ENCODE peak calls at places on chromosomes 6 and 20, in ten cellular contexts. H is NCI-H2081; U is head of caudate nucleus; J is stimulated activated CD8-positive, alpha-beta memory T cell treated with anti-CD3 and anti-CD28 coated beads, Interleukin-4, amount 100 ng/mL, for 24 hours; Z is Kasumi-1; X is GM23338; S is neuronal stem cell; I is HepG2; P is B cell; F is iris pigment epithelial cell. T is an unnamed sample.

GRCh38 chr6:170203212-170203611 is 87.7 kb downstream of the DLL1 start:
- DNase-seq in U (no peak), I (no peak), P (no peak), J (no peak), S (no peak), X (no peak), F (no peak), H (no peak), Z (no peak), T (no peak)

GRCh38 chr20:43409041-43409913 is 48.4 kb upstream of the SRSF6 start:
- DNase-seq in U (no peak), Z (peak; percentile 51), J (no peak), X (peak; percentile 57), S (peak; percentile 38), I (peak; percentile 50), P (no peak), H (peak; percentile 15), F (peak; percentile 36), T (no peak)

GRCh38 chr6:42889815-42890214 is 10.4 kb downstream of the RPL7L1 start:
- DNase-seq in U (no peak), H (peak; percentile 21), F (no peak), S (no peak), J (no peak), Z (no peak), I (no peak), P (no peak), X (peak; percentile 41), T (peak; percentile 15)

GRCh38 chr6:52590634-52590985 is 13.8 kb upstream of the TRAM2 start:
- DNase-seq in S (no peak), P (no peak), Z (no peak), X (no peak), I (peak; percentile 52), F (peak; percentile 77), U (no peak), H (no peak), J (no peak), T (no peak)

GRCh38 chr6:122947355-122947754 is 48.7 kb upstream of the CLVS2 start:
- DNase-seq in H (peak; percentile 2), F (peak; percentile 9), S (peak; percentile 11), I (no peak), X (peak; percentile 81), Z (peak; percentile 72), J (no peak), P (no peak), U (peak; percentile 21), T (no peak)

GRCh38 chr20:33561981-33562601 is 72.2 kb downstream of the CBFA2T2 start:
- DNase-seq in J (no peak), I (peak; percentile 93), S (no peak), P (no peak), U (peak; percentile 32), Z (no peak), F (peak; percentile 91), H (peak; percentile 99), X (peak; percentile 52), T (no peak)

GRCh38 chr6:95784019-95784418 is 206.7 kb downstream of the MANEA start:
- DNase-seq in H (no peak), F (no peak), I (no peak), X (no peak), J (no peak), P (no peak), U (no peak), S (no peak), Z (no peak), T (no peak)

GRCh38 chr20:1203630-1204029 is 376 bp downstream of the C20orf202 start:
- DNase-seq in S (no peak), I (no peak), Z (no peak), U (no peak), P (no peak), X (no peak), J (no peak), F (no peak), H (no peak), T (no peak)

GRCh38 chr6:154653385-154653784 is 79.8 kb upstream of the SCAF8 start:
- DNase-seq in S (no peak), X (no peak), F (peak; percentile 14), U (no peak), Z (no peak), J (no peak), I (no peak), H (no peak), P (no peak), T (no peak)

GRCh38 chr20:37956099-37956498 is 53.2 kb downstream of the VSTM2L start:
- DNase-seq in Z (no peak), X (no peak), J (no peak), P (no peak), U (no peak), F (peak; percentile 18), S (no peak), H (peak; percentile 60), I (no peak), T (no peak)

GRCh38 chr6:166526937-166527336 is 59.5 kb downstream of the RAMACL start:
- DNase-seq in H (no peak), I (no peak), F (no peak), X (no peak), P (no peak), Z (no peak), U (no peak), S (no peak), J (no peak), T (no peak)

GRCh38 chr6:25061289-25061945 is 125.7 kb upstream of the RIPOR2 start:
- DNase-seq in F (peak; percentile 25), X (peak; percentile 60), I (no peak), H (no peak), S (peak; percentile 6), Z (no peak), U (no peak), J (no peak), P (no peak), T (no peak)

GRCh38 chr20:49909499-49910339 is 5.6 kb downstream of the SPATA2 start:
- DNase-seq in J (no peak), H (no peak), Z (peak; percentile 42), U (peak; percentile 70), X (peak; percentile 59), I (peak; percentile 52), F (no peak), S (no peak), P (no peak), T (no peak)

GRCh38 chr6:85966859-85967258 is 324.2 kb upstream of the SYNCRIP start:
- DNase-seq in F (no peak), X (no peak), H (no peak), I (no peak), S (no peak), U (no peak), P (no peak), Z (no peak), J (no peak), T (no peak)

GRCh38 chr6:110270166-110270565 is 88.0 kb downstream of the METTL24 start:
- DNase-seq in I (no peak), F (no peak), H (no peak), S (peak; percentile 48), Z (no peak), X (peak; percentile 74), J (no peak), U (no peak), P (no peak), T (no peak)

GRCh38 chr6:105981888-105982358 is 104.2 kb upstream of the PRDM1 start:
- DNase-seq in X (no peak), F (no peak), P (no peak), I (no peak), U (no peak), Z (no peak), H (no peak), S (no peak), J (no peak), T (no peak)

GRCh38 chr20:40945754-40946451 is 82.7 kb upstream of the TOP1 start:
- DNase-seq in X (peak; percentile 86), J (no peak), P (no peak), U (peak; percentile 74), F (peak; percentile 69), I (peak; percentile 72), S (peak; percentile 65), H (peak; percentile 23), Z (peak; percentile 82), T (no peak)

GRCh38 chr6:40489798-40490197 is 97.4 kb downstream of the LRFN2 start:
- DNase-seq in U (no peak), I (no peak), F (no peak), J (no peak), Z (no peak), X (no peak), P (no peak), S (no peak), H (no peak), T (no peak)

GRCh38 chr6:105593056-105593455 is 190.2 kb upstream of the PREP start:
- DNase-seq in H (no peak), I (no peak), X (no peak), J (no peak), F (no peak), P (no peak), Z (no peak), U (no peak), S (no peak), T (no peak)

GRCh38 chr6:51600514-51600913 is 486.9 kb downstream of the PKHD1 start:
- DNase-seq in J (no peak), S (no peak), H (no peak), X (no peak), U (no peak), I (no peak), P (no peak), F (no peak), Z (no peak), T (no peak)

GRCh38 chr20:51326241-51326819 is 216.2 kb downstream of the NFATC2 start:
- DNase-seq in X (peak; percentile 84), Z (peak; percentile 43), P (peak; percentile 47), H (peak; percentile 27), F (peak; percentile 80), S (peak; percentile 57), I (peak; percentile 61), U (no peak), J (peak; percentile 35), T (peak; percentile 33)

GRCh38 chr6:31827286-31828079 is at the start of gene HSPA1B:
- DNase-seq in F (peak; percentile 100), Z (peak; percentile 100), P (peak; percentile 83), J (peak; percentile 87), I (peak; percentile 100), H (peak; percentile 99), S (peak; percentile 99), X (peak; percentile 100), U (peak; percentile 97), T (peak; percentile 88)

GRCh38 chr20:8020314-8021079 is 936 bp upstream of the TMX4 start:
- DNase-seq in X (no peak), F (no peak), J (no peak), P (peak; percentile 35), I (peak; percentile 23), Z (no peak), H (peak; percentile 24), U (no peak), S (no peak), T (no peak)

GRCh38 chr6:27720607-27721580 is 191.3 kb downstream of the OR2B2 start:
- DNase-seq in Z (no peak), H (no peak), J (no peak), F (peak; percentile 82), I (peak; percentile 21), S (peak; percentile 5), P (no peak), X (peak; percentile 80), U (no peak), T (no peak)

GRCh38 chr6:148497256-148497655 is 154.6 kb downstream of the SASH1 start:
- DNase-seq in X (no peak), F (peak; percentile 89), I (no peak), P (no peak), Z (no peak), H (no peak), S (no peak), U (no peak), J (no peak), T (no peak)

GRCh38 chr20:57680934-57681914 is 28.6 kb downstream of the PMEPA1 start:
- DNase-seq in Z (no peak), F (no peak), J (no peak), I (no peak), X (no peak), U (no peak), P (peak; percentile 83), H (no peak), S (no peak), T (peak; percentile 36)

GRCh38 chr6:43644940-43645612 is at the start of gene RSPH9:
- DNase-seq in F (peak; percentile 85), J (peak; percentile 49), X (peak; percentile 99), H (no peak), U (no peak), I (no peak), P (peak; percentile 84), S (peak; percentile 84), Z (no peak), T (peak; percentile 70)

GRCh38 chr20:56875052-56875663 is 246.1 kb downstream of the TFAP2C start:
- DNase-seq in U (no peak), J (no peak), P (no peak), F (peak; percentile 74), Z (no peak), I (no peak), H (no peak), X (no peak), S (no peak), T (no peak)

T was measured in activated naive CD4-positive, alpha-beta T cell treated with anti-CD3 and anti-CD28 coated beads, Interleukin-2, amount 50 U/mL, for 16 hours.